ENCODE peak calls at places on chromosomes 11 and 22, in six cellular contexts. W, N, C, L, A and I are unnamed samples.
A peak's percentile ranks its signal among the peaks of the same experiment; 100 is the strongest.

GRCh38 chr11:61268588-61269250 is 26.4 kb downstream of the VWCE start:
- DNase-seq in W (no peak), L (no peak), N (no peak), C (no peak), A (no peak), I (no peak)

GRCh38 chr11:112082729-112083128 is 3.8 kb downstream of the TIMM8B start:
- DNase-seq in C (no peak), A (no peak), W (no peak), N (no peak), L (no peak), I (no peak)

GRCh38 chr11:31801298-31801702 is 9.8 kb downstream of the PAX6 start:
- DNase-seq in A (no peak), N (no peak), W (peak; percentile 12), L (no peak), C (no peak), I (no peak)

GRCh38 chr22:40628354-40629042 is 8.0 kb downstream of the MRTFA start:
- DNase-seq in C (no peak), W (no peak), L (no peak), A (no peak), N (no peak), I (no peak)

GRCh38 chr11:59172345-59173079 is 580 bp downstream of the DTX4 start:
- DNase-seq in N (peak; percentile 37), A (no peak), L (peak; percentile 29), C (no peak), W (no peak), I (peak; percentile 88)

GRCh38 chr11:118441770-118442169 is 5.5 kb downstream of the KMT2A start:
- DNase-seq in L (no peak), N (no peak), W (no peak), C (no peak), A (no peak), I (no peak)

GRCh38 chr22:29031236-29031982 is 30.2 kb downstream of the C22orf31 start:
- DNase-seq in W (no peak), N (peak; percentile 52), A (peak; percentile 97), C (peak; percentile 87), L (peak; percentile 44), I (no peak)

GRCh38 chr11:93730108-93731107 is 10.9 kb downstream of the TAF1D start:
- DNase-seq in W (no peak), A (no peak), C (no peak), L (no peak), N (no peak), I (no peak)

GRCh38 chr22:35872451-35872850 is 154.8 kb downstream of the APOL5 start:
- DNase-seq in N (no peak), C (peak; percentile 76), W (no peak), L (no peak), A (no peak), I (no peak)

GRCh38 chr11:118996926-118997626 is 862 bp upstream of the CENATAC start:
- DNase-seq in C (no peak), N (peak; percentile 56), A (no peak), W (no peak), L (no peak), I (peak; percentile 73)

GRCh38 chr22:45163074-45163416 is 680 bp upstream of the NUP50 start:
- DNase-seq in L (no peak), A (no peak), C (peak; percentile 71), W (no peak), N (peak; percentile 22), I (no peak)

GRCh38 chr11:46429709-46430108 is 38.1 kb upstream of the CHRM4 start:
- DNase-seq in N (no peak), C (no peak), A (no peak), W (no peak), L (no peak), I (no peak)

GRCh38 chr11:87176044-87176443 is 138.3 kb downstream of the TMEM135 start:
- DNase-seq in C (no peak), W (no peak), L (no peak), N (no peak), A (peak; percentile 60), I (no peak)

GRCh38 chr11:88357323-88358039 is 19.9 kb upstream of the CTSC start:
- DNase-seq in C (no peak), A (no peak), W (no peak), N (peak; percentile 42), L (no peak), I (no peak)

GRCh38 chr11:33063326-33063775 is 24.0 kb downstream of the TCP11L1 start:
- DNase-seq in W (no peak), C (no peak), L (no peak), N (no peak), A (no peak), I (no peak)

GRCh38 chr11:129412501-129412900 is 36.9 kb downstream of the BARX2 start:
- DNase-seq in A (no peak), L (peak; percentile 35), N (peak; percentile 48), W (no peak), C (no peak), I (no peak)

GRCh38 chr11:86360775-86361395 is 13.8 kb upstream of the CCDC81 start:
- DNase-seq in W (no peak), C (no peak), L (no peak), A (peak; percentile 23), N (no peak), I (no peak)

GRCh38 chr11:4495487-4495886 is 13.0 kb downstream of the OR52K1 start:
- DNase-seq in A (no peak), W (no peak), N (no peak), L (no peak), C (no peak), I (no peak)

GRCh38 chr11:31487848-31488247 is 21.6 kb downstream of the IMMP1L start:
- DNase-seq in C (no peak), A (peak; percentile 44), N (peak; percentile 12), W (no peak), L (no peak), I (no peak)

GRCh38 chr22:45612940-45613339 is 58.7 kb upstream of the ATXN10 start:
- DNase-seq in L (no peak), C (no peak), W (no peak), A (no peak), N (no peak), I (no peak)

GRCh38 chr11:118530683-118531596 is at the start of gene TMEM25:
- DNase-seq in N (peak; percentile 93), C (peak; percentile 83), A (no peak), L (peak; percentile 70), W (no peak), I (peak; percentile 92)

GRCh38 chr11:44066732-44067131 is 662 bp downstream of the ACCS start:
- DNase-seq in C (peak; percentile 66), L (no peak), W (no peak), A (peak; percentile 31), N (peak; percentile 23), I (no peak)

GRCh38 chr22:26170112-26170492 is 840 bp downstream of the SEZ6L start:
- DNase-seq in A (no peak), W (no peak), N (no peak), L (no peak), C (no peak), I (no peak)

GRCh38 chr11:72904016-72904415 is 89.8 kb downstream of the ATG16L2 start:
- DNase-seq in N (no peak), W (no peak), C (no peak), L (no peak), A (no peak), I (no peak)

GRCh38 chr11:43931717-43932039 is 10.8 kb upstream of the C11orf96 start:
- DNase-seq in L (no peak), W (no peak), C (no peak), N (no peak), A (no peak), I (no peak)

GRCh38 chr11:6737872-6738466 is 33.8 kb downstream of the OR2AG2 start:
- DNase-seq in W (no peak), A (peak; percentile 43), L (peak; percentile 65), C (no peak), N (peak; percentile 53), I (no peak)

GRCh38 chr22:35191412-35191811 is 65.9 kb upstream of the HMGXB4 start:
- DNase-seq in L (no peak), C (no peak), N (no peak), W (no peak), A (peak; percentile 12), I (no peak)

GRCh38 chr11:74678041-74678440 is 53.2 kb downstream of the CHRDL2 start:
- DNase-seq in L (peak; percentile 5), C (no peak), W (no peak), A (no peak), N (no peak), I (peak; percentile 25)

GRCh38 chr11:104005234-104005855 is 31.1 kb upstream of the DDI1 start:
- DNase-seq in A (no peak), L (no peak), C (no peak), N (no peak), W (no peak), I (no peak)

GRCh38 chr22:31603081-31603525 is 58.9 kb downstream of the PISD start:
- DNase-seq in A (no peak), W (no peak), N (peak; percentile 54), C (peak; percentile 61), L (no peak), I (no peak)

GRCh38 chr11:77590194-77590591 is 440 bp downstream of the AQP11 start:
- DNase-seq in A (no peak), N (no peak), C (peak; percentile 73), W (no peak), L (peak; percentile 45), I (no peak)

GRCh38 chr11:47766363-47767227 is 546 bp downstream of the FNBP4 start:
- DNase-seq in W (no peak), A (no peak), C (peak; percentile 87), L (peak; percentile 79), N (no peak), I (peak; percentile 93)

GRCh38 chr22:50705219-50705691 is 32.6 kb downstream of the SHANK3 start:
- DNase-seq in L (peak; percentile 33), C (peak; percentile 74), W (no peak), N (peak; percentile 67), A (no peak), I (peak; percentile 77)

GRCh38 chr11:66371627-66372415 is at the start of gene SLC29A2:
- DNase-seq in L (peak; percentile 88), C (no peak), W (no peak), A (peak; percentile 82), N (peak; percentile 97), I (peak; percentile 92)
- TF ChIP-seq POLR2AphosphoS5 in L (no peak), C (no peak), W (no peak), A (peak; percentile 66), N (peak; percentile 40), I (no peak)

GRCh38 chr22:48918585-48919186 is 909.0 kb downstream of the BRD1 start:
- DNase-seq in N (no peak), W (no peak), C (peak; percentile 17), A (no peak), L (peak; percentile 13), I (no peak)
- H3K4me3 ChIP-seq in N (no peak overlapping the region), W (no peak overlapping the region), C (no peak overlapping the region), A (no peak overlapping the region), L (no peak overlapping the region), I (no peak overlapping the region)

GRCh38 chr11:79465160-79465559 is 24.3 kb upstream of the TENM4 start:
- DNase-seq in N (no peak), L (no peak), C (no peak), W (no peak), A (no peak), I (no peak)
- H3K27ac ChIP-seq in N (no peak overlapping the region), L (no peak overlapping the region), C (no peak overlapping the region), W (no peak overlapping the region), A (no peak overlapping the region), I (no peak overlapping the region)

DNA sequence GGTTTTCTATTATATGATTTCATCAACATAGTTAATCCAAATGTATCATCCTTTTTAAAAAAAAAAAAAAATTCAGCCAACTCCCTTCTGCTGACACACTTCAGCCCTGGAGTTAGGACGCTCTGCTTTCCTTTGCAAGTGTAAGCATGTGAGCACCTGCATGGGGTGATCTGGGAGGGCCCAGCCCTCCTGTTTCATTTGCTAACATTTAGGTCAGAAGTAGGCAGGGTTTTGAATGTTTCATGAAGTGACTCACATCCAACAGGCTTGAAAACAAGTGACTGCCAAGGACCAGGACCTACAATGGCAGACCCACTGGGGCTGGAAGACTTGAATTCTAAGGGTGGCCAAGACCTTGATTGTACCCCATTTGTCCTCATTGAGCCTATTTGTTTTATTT is 137.4 kb downstream of the CD44 start:
- DNase-seq in A (no peak), N (no peak), C (no peak), L (peak; percentile 33), W (no peak), I (no peak)
- TF ChIP-seq POLR2AphosphoS5 in A (no peak), N (no peak), C (no peak), L (no peak), W (peak; percentile 88), I (no peak)